ENCODE peak calls at places on chromosomes 16 and 17, in eight cellular contexts. Y is NCI-H460; D is AG10803; L is right lobe of liver; U is nephron progenitor cell; W is activated T-cell treated with anti-CD3 and anti-CD28 coated beads, Interleukin-2, amount 50 U/mL, for 72 hours; K is RWPE1; G is T-helper 1 cell. O is an unnamed sample.

GRCh38 chr16:84868328-84868727 is 48.5 kb downstream of the CRISPLD2 start:
- DNase-seq in D (no peak), U (no peak), K (no peak), G (no peak), W (no peak), L (peak), Y (no peak), O (no peak)

GRCh38 chr17:74737299-74738050 is 419 bp downstream of the RAB37 start:
- DNase-seq in U (peak), G (peak), W (peak), K (no peak), L (peak), D (no peak), Y (no peak), O (peak)

GRCh38 chr16:50947826-50948225 is 203.2 kb downstream of the SALL1 start:
- DNase-seq in W (no peak), K (no peak), Y (no peak), D (no peak), L (no peak), U (no peak), G (no peak), O (no peak)

GRCh38 chr17:75094871-75095399 is 7.2 kb downstream of the SLC16A5 start:
- DNase-seq in U (no peak), W (no peak), Y (no peak), G (no peak), L (no peak), K (no peak), D (no peak), O (no peak)

GRCh38 chr17:41058741-41059140 is 1.2 kb downstream of the KRTAP2-3 start:
- DNase-seq in W (no peak), U (no peak), D (no peak), L (no peak), G (no peak), Y (no peak), K (no peak), O (no peak)

GRCh38 chr17:27586203-27586701 is 44.7 kb upstream of the LGALS9 start:
- DNase-seq in W (no peak), U (no peak), K (no peak), L (no peak), G (no peak), Y (no peak), D (peak), O (no peak)

GRCh38 chr17:18968945-18969887 is 17.3 kb downstream of the SLC5A10 start:
- DNase-seq in G (no peak), U (no peak), D (no peak), W (no peak), L (no peak), K (peak), Y (no peak), O (no peak)

GRCh38 chr17:53472586-53472985 is 350.1 kb upstream of the KIF2B start:
- DNase-seq in Y (no peak), L (no peak), U (no peak), G (no peak), K (peak), D (no peak), W (no peak), O (no peak)

GRCh38 chr17:8466873-8467272 is 31.2 kb downstream of the NDEL1 start:
- DNase-seq in W (no peak), G (no peak), Y (no peak), L (no peak), D (no peak), U (no peak), K (no peak), O (no peak)

GRCh38 chr16:55061126-55061525 is 130.5 kb downstream of the IRX5 start:
- DNase-seq in K (no peak), D (no peak), W (no peak), G (no peak), Y (no peak), L (no peak), U (no peak), O (no peak)

GRCh38 chr17:40018211-40019121 is 3.2 kb downstream of the CSF3 start:
- DNase-seq in D (peak), Y (no peak), U (peak), K (no peak), L (no peak), W (no peak), G (no peak), O (peak)

GRCh38 chr17:71461504-71462197 is 659.2 kb upstream of the SOX9 start:
- DNase-seq in U (no peak), Y (no peak), G (no peak), D (no peak), W (no peak), L (no peak), K (no peak), O (peak)

GRCh38 chr16:24993722-24994686 is 21.2 kb downstream of the ARHGAP17 start:
- DNase-seq in Y (peak), W (no peak), L (no peak), U (no peak), D (peak), G (no peak), K (peak), O (no peak)

GRCh38 chr17:8223356-8224063 is 13.1 kb upstream of the AURKB start:
- DNase-seq in W (peak), G (peak), L (peak), K (peak), U (peak), Y (peak), D (peak), O (peak)

GRCh38 chr17:80263253-80264047 is 2.8 kb downstream of the RNF213 start:
- DNase-seq in U (no peak), G (peak), W (peak), D (peak), Y (no peak), L (peak), K (peak), O (no peak)

GRCh38 chr16:29730649-29731048 is 15.1 kb downstream of the C16orf54 start:
- DNase-seq in U (no peak), K (no peak), Y (no peak), W (no peak), D (no peak), L (no peak), G (no peak), O (no peak)

GRCh38 chr16:80731915-80732314 is 72.5 kb downstream of the CDYL2 start:
- DNase-seq in L (no peak), Y (no peak), W (no peak), K (no peak), U (no peak), G (no peak), D (no peak), O (no peak)

GRCh38 chr17:27760069-27760885 is 40.1 kb downstream of the NOS2 start:
- DNase-seq in L (peak), D (peak), W (peak), G (peak), Y (peak), K (peak), U (peak), O (peak)

GRCh38 chr16:18788828-18789514 is 1.2 kb downstream of the RPS15A start:
- DNase-seq in L (no peak), D (no peak), G (no peak), W (no peak), U (no peak), Y (no peak), K (no peak), O (no peak)

GRCh38 chr16:80081851-80082250 is 458.9 kb upstream of the DYNLRB2 start:
- DNase-seq in W (no peak), U (no peak), G (no peak), D (no peak), L (no peak), Y (no peak), K (no peak), O (no peak)